ENCODE peak calls at places on chromosomes 13 and 19, in ten cellular contexts. One of them, this sample, is unnamed.

GRCh38 chr19:33208904-33209843 is 15.0 kb downstream of the LRP3 start:
- DNase-seq in hepatic stellate cell: no peak
- DNase-seq in progenitor cell of endocrine pancreas: no peak
- DNase-seq in activated CD4-positive, alpha-beta memory T cell treated with anti-CD3 and anti-CD28 coated beads for 36 hours: no peak
- DNase-seq in tibial artery: no peak
- DNase-seq in stimulated activated CD4-positive, alpha-beta T cell treated with anti-CD3 and anti-CD28 coated beads, TNF-alpha, amount 100 ng/mL, for 24 hours: no peak
- DNase-seq in stimulated activated CD8-positive, alpha-beta memory T cell treated with anti-CD3 and anti-CD28 coated beads, Interleukin-7, amount 100 ng/mL, for 1 hour: no peak
- DNase-seq in activated gamma-delta T cell: no peak
- DNase-seq in AG08396: peak
- DNase-seq in germinal center: no peak
- DNase-seq in this sample: no peak

GRCh38 chr13:70183041-70183440 is 74.8 kb upstream of the KLHL1 start:
- DNase-seq in hepatic stellate cell: no peak
- DNase-seq in progenitor cell of endocrine pancreas: no peak
- DNase-seq in activated CD4-positive, alpha-beta memory T cell treated with anti-CD3 and anti-CD28 coated beads for 36 hours: no peak
- DNase-seq in tibial artery: no peak
- DNase-seq in stimulated activated CD4-positive, alpha-beta T cell treated with anti-CD3 and anti-CD28 coated beads, TNF-alpha, amount 100 ng/mL, for 24 hours: no peak
- DNase-seq in stimulated activated CD8-positive, alpha-beta memory T cell treated with anti-CD3 and anti-CD28 coated beads, Interleukin-7, amount 100 ng/mL, for 1 hour: no peak
- DNase-seq in activated gamma-delta T cell: no peak
- DNase-seq in AG08396: no peak
- DNase-seq in germinal center: no peak
- DNase-seq in this sample: no peak

GRCh38 chr19:57161985-57162544 is 5.2 kb downstream of the DUXA start:
- DNase-seq in hepatic stellate cell: no peak
- DNase-seq in progenitor cell of endocrine pancreas: no peak
- DNase-seq in activated CD4-positive, alpha-beta memory T cell treated with anti-CD3 and anti-CD28 coated beads for 36 hours: no peak
- DNase-seq in tibial artery: no peak
- DNase-seq in stimulated activated CD4-positive, alpha-beta T cell treated with anti-CD3 and anti-CD28 coated beads, TNF-alpha, amount 100 ng/mL, for 24 hours: no peak
- DNase-seq in stimulated activated CD8-positive, alpha-beta memory T cell treated with anti-CD3 and anti-CD28 coated beads, Interleukin-7, amount 100 ng/mL, for 1 hour: no peak
- DNase-seq in activated gamma-delta T cell: no peak
- DNase-seq in AG08396: no peak
- DNase-seq in germinal center: no peak
- DNase-seq in this sample: no peak

GRCh38 chr13:111346281-111346680 is 25.8 kb downstream of the TEX29 start:
- DNase-seq in hepatic stellate cell: no peak
- DNase-seq in progenitor cell of endocrine pancreas: no peak
- DNase-seq in activated CD4-positive, alpha-beta memory T cell treated with anti-CD3 and anti-CD28 coated beads for 36 hours: no peak
- DNase-seq in tibial artery: no peak
- DNase-seq in stimulated activated CD4-positive, alpha-beta T cell treated with anti-CD3 and anti-CD28 coated beads, TNF-alpha, amount 100 ng/mL, for 24 hours: no peak
- DNase-seq in stimulated activated CD8-positive, alpha-beta memory T cell treated with anti-CD3 and anti-CD28 coated beads, Interleukin-7, amount 100 ng/mL, for 1 hour: no peak
- DNase-seq in activated gamma-delta T cell: no peak
- DNase-seq in AG08396: no peak
- DNase-seq in germinal center: no peak
- DNase-seq in this sample: no peak

GRCh38 chr13:93473441-93474270 is 247.0 kb downstream of the GPC6 start:
- DNase-seq in hepatic stellate cell: no peak
- DNase-seq in progenitor cell of endocrine pancreas: no peak
- DNase-seq in activated CD4-positive, alpha-beta memory T cell treated with anti-CD3 and anti-CD28 coated beads for 36 hours: no peak
- DNase-seq in tibial artery: no peak
- DNase-seq in stimulated activated CD4-positive, alpha-beta T cell treated with anti-CD3 and anti-CD28 coated beads, TNF-alpha, amount 100 ng/mL, for 24 hours: no peak
- DNase-seq in stimulated activated CD8-positive, alpha-beta memory T cell treated with anti-CD3 and anti-CD28 coated beads, Interleukin-7, amount 100 ng/mL, for 1 hour: no peak
- DNase-seq in activated gamma-delta T cell: no peak
- DNase-seq in AG08396: peak
- DNase-seq in germinal center: no peak
- DNase-seq in this sample: no peak

GRCh38 chr19:1847684-1848398 is 442 bp downstream of the REXO1 start:
- DNase-seq in hepatic stellate cell: peak
- DNase-seq in progenitor cell of endocrine pancreas: no peak
- DNase-seq in activated CD4-positive, alpha-beta memory T cell treated with anti-CD3 and anti-CD28 coated beads for 36 hours: peak
- DNase-seq in tibial artery: no peak
- DNase-seq in stimulated activated CD4-positive, alpha-beta T cell treated with anti-CD3 and anti-CD28 coated beads, TNF-alpha, amount 100 ng/mL, for 24 hours: no peak
- DNase-seq in stimulated activated CD8-positive, alpha-beta memory T cell treated with anti-CD3 and anti-CD28 coated beads, Interleukin-7, amount 100 ng/mL, for 1 hour: no peak
- DNase-seq in activated gamma-delta T cell: no peak
- DNase-seq in AG08396: peak
- DNase-seq in germinal center: no peak
- DNase-seq in this sample: peak

GRCh38 chr19:2282062-2282861 is at the start of gene PEAK3:
- DNase-seq in hepatic stellate cell: peak
- DNase-seq in progenitor cell of endocrine pancreas: no peak
- DNase-seq in activated CD4-positive, alpha-beta memory T cell treated with anti-CD3 and anti-CD28 coated beads for 36 hours: peak
- DNase-seq in tibial artery: peak
- DNase-seq in stimulated activated CD4-positive, alpha-beta T cell treated with anti-CD3 and anti-CD28 coated beads, TNF-alpha, amount 100 ng/mL, for 24 hours: no peak
- DNase-seq in stimulated activated CD8-positive, alpha-beta memory T cell treated with anti-CD3 and anti-CD28 coated beads, Interleukin-7, amount 100 ng/mL, for 1 hour: no peak
- DNase-seq in activated gamma-delta T cell: no peak
- DNase-seq in AG08396: no peak
- DNase-seq in germinal center: no peak
- DNase-seq in this sample: no peak

GRCh38 chr13:27125357-27126282 is 46.0 kb downstream of the USP12 start:
- DNase-seq in hepatic stellate cell: no peak
- DNase-seq in progenitor cell of endocrine pancreas: no peak
- DNase-seq in activated CD4-positive, alpha-beta memory T cell treated with anti-CD3 and anti-CD28 coated beads for 36 hours: no peak
- DNase-seq in tibial artery: no peak
- DNase-seq in stimulated activated CD4-positive, alpha-beta T cell treated with anti-CD3 and anti-CD28 coated beads, TNF-alpha, amount 100 ng/mL, for 24 hours: no peak
- DNase-seq in stimulated activated CD8-positive, alpha-beta memory T cell treated with anti-CD3 and anti-CD28 coated beads, Interleukin-7, amount 100 ng/mL, for 1 hour: no peak
- DNase-seq in activated gamma-delta T cell: no peak
- DNase-seq in AG08396: no peak
- DNase-seq in germinal center: no peak
- DNase-seq in this sample: no peak

GRCh38 chr13:70098669-70099068 is 9.0 kb upstream of the ATXN8OS start:
- DNase-seq in hepatic stellate cell: no peak
- DNase-seq in progenitor cell of endocrine pancreas: no peak
- DNase-seq in activated CD4-positive, alpha-beta memory T cell treated with anti-CD3 and anti-CD28 coated beads for 36 hours: no peak
- DNase-seq in tibial artery: no peak
- DNase-seq in stimulated activated CD4-positive, alpha-beta T cell treated with anti-CD3 and anti-CD28 coated beads, TNF-alpha, amount 100 ng/mL, for 24 hours: no peak
- DNase-seq in stimulated activated CD8-positive, alpha-beta memory T cell treated with anti-CD3 and anti-CD28 coated beads, Interleukin-7, amount 100 ng/mL, for 1 hour: no peak
- DNase-seq in activated gamma-delta T cell: no peak
- DNase-seq in AG08396: no peak
- DNase-seq in germinal center: no peak
- DNase-seq in this sample: no peak

GRCh38 chr13:43792456-43792855 is 5.7 kb upstream of the ENOX1 start:
- DNase-seq in hepatic stellate cell: no peak
- DNase-seq in progenitor cell of endocrine pancreas: no peak
- DNase-seq in activated CD4-positive, alpha-beta memory T cell treated with anti-CD3 and anti-CD28 coated beads for 36 hours: no peak
- DNase-seq in tibial artery: no peak
- DNase-seq in stimulated activated CD4-positive, alpha-beta T cell treated with anti-CD3 and anti-CD28 coated beads, TNF-alpha, amount 100 ng/mL, for 24 hours: no peak
- DNase-seq in stimulated activated CD8-positive, alpha-beta memory T cell treated with anti-CD3 and anti-CD28 coated beads, Interleukin-7, amount 100 ng/mL, for 1 hour: no peak
- DNase-seq in activated gamma-delta T cell: no peak
- DNase-seq in AG08396: no peak
- DNase-seq in germinal center: no peak
- DNase-seq in this sample: no peak

GRCh38 chr19:45428385-45429231 is 4.9 kb upstream of the ERCC1 start:
- DNase-seq in hepatic stellate cell: peak
- DNase-seq in progenitor cell of endocrine pancreas: peak
- DNase-seq in activated CD4-positive, alpha-beta memory T cell treated with anti-CD3 and anti-CD28 coated beads for 36 hours: peak
- DNase-seq in tibial artery: peak
- DNase-seq in stimulated activated CD4-positive, alpha-beta T cell treated with anti-CD3 and anti-CD28 coated beads, TNF-alpha, amount 100 ng/mL, for 24 hours: no peak
- DNase-seq in stimulated activated CD8-positive, alpha-beta memory T cell treated with anti-CD3 and anti-CD28 coated beads, Interleukin-7, amount 100 ng/mL, for 1 hour: no peak
- DNase-seq in activated gamma-delta T cell: peak
- DNase-seq in AG08396: peak
- DNase-seq in germinal center: peak
- DNase-seq in this sample: peak

GRCh38 chr19:41449079-41449864 is 6.3 kb downstream of the ERICH4 start:
- DNase-seq in hepatic stellate cell: peak
- DNase-seq in progenitor cell of endocrine pancreas: peak
- DNase-seq in activated CD4-positive, alpha-beta memory T cell treated with anti-CD3 and anti-CD28 coated beads for 36 hours: peak
- DNase-seq in tibial artery: peak
- DNase-seq in stimulated activated CD4-positive, alpha-beta T cell treated with anti-CD3 and anti-CD28 coated beads, TNF-alpha, amount 100 ng/mL, for 24 hours: peak
- DNase-seq in stimulated activated CD8-positive, alpha-beta memory T cell treated with anti-CD3 and anti-CD28 coated beads, Interleukin-7, amount 100 ng/mL, for 1 hour: peak
- DNase-seq in activated gamma-delta T cell: peak
- DNase-seq in AG08396: peak
- DNase-seq in germinal center: peak
- DNase-seq in this sample: peak

GRCh38 chr19:1104452-1105216 is 840 bp downstream of the GPX4 start:
- DNase-seq in hepatic stellate cell: peak
- DNase-seq in progenitor cell of endocrine pancreas: peak
- DNase-seq in activated CD4-positive, alpha-beta memory T cell treated with anti-CD3 and anti-CD28 coated beads for 36 hours: peak
- DNase-seq in tibial artery: peak
- DNase-seq in stimulated activated CD4-positive, alpha-beta T cell treated with anti-CD3 and anti-CD28 coated beads, TNF-alpha, amount 100 ng/mL, for 24 hours: peak
- DNase-seq in stimulated activated CD8-positive, alpha-beta memory T cell treated with anti-CD3 and anti-CD28 coated beads, Interleukin-7, amount 100 ng/mL, for 1 hour: peak
- DNase-seq in activated gamma-delta T cell: peak
- DNase-seq in AG08396: peak
- DNase-seq in germinal center: peak
- DNase-seq in this sample: peak

GRCh38 chr13:48038763-48039162 is 1.2 kb downstream of the NUDT15 start:
- DNase-seq in hepatic stellate cell: peak
- DNase-seq in progenitor cell of endocrine pancreas: no peak
- DNase-seq in activated CD4-positive, alpha-beta memory T cell treated with anti-CD3 and anti-CD28 coated beads for 36 hours: no peak
- DNase-seq in tibial artery: no peak
- DNase-seq in stimulated activated CD4-positive, alpha-beta T cell treated with anti-CD3 and anti-CD28 coated beads, TNF-alpha, amount 100 ng/mL, for 24 hours: no peak
- DNase-seq in stimulated activated CD8-positive, alpha-beta memory T cell treated with anti-CD3 and anti-CD28 coated beads, Interleukin-7, amount 100 ng/mL, for 1 hour: no peak
- DNase-seq in activated gamma-delta T cell: no peak
- DNase-seq in AG08396: no peak
- DNase-seq in germinal center: peak
- DNase-seq in this sample: no peak

GRCh38 chr19:46944918-46945628 is 74.6 kb upstream of the NPAS1 start:
- DNase-seq in hepatic stellate cell: peak
- DNase-seq in progenitor cell of endocrine pancreas: no peak
- DNase-seq in activated CD4-positive, alpha-beta memory T cell treated with anti-CD3 and anti-CD28 coated beads for 36 hours: no peak
- DNase-seq in tibial artery: peak
- DNase-seq in stimulated activated CD4-positive, alpha-beta T cell treated with anti-CD3 and anti-CD28 coated beads, TNF-alpha, amount 100 ng/mL, for 24 hours: no peak
- DNase-seq in stimulated activated CD8-positive, alpha-beta memory T cell treated with anti-CD3 and anti-CD28 coated beads, Interleukin-7, amount 100 ng/mL, for 1 hour: no peak
- DNase-seq in activated gamma-delta T cell: no peak
- DNase-seq in AG08396: peak
- DNase-seq in germinal center: no peak
- DNase-seq in this sample: peak

GRCh38 chr13:51793570-51794273 is 10.2 kb downstream of the DHRS12 start:
- DNase-seq in hepatic stellate cell: peak
- DNase-seq in progenitor cell of endocrine pancreas: no peak
- DNase-seq in activated CD4-positive, alpha-beta memory T cell treated with anti-CD3 and anti-CD28 coated beads for 36 hours: peak
- DNase-seq in tibial artery: no peak
- DNase-seq in stimulated activated CD4-positive, alpha-beta T cell treated with anti-CD3 and anti-CD28 coated beads, TNF-alpha, amount 100 ng/mL, for 24 hours: peak
- DNase-seq in stimulated activated CD8-positive, alpha-beta memory T cell treated with anti-CD3 and anti-CD28 coated beads, Interleukin-7, amount 100 ng/mL, for 1 hour: no peak
- DNase-seq in activated gamma-delta T cell: no peak
- DNase-seq in AG08396: peak
- DNase-seq in germinal center: peak
- DNase-seq in this sample: peak

GRCh38 chr13:98693756-98694155 is 58.7 kb downstream of the SLC15A1 start:
- DNase-seq in hepatic stellate cell: no peak
- DNase-seq in progenitor cell of endocrine pancreas: no peak
- DNase-seq in activated CD4-positive, alpha-beta memory T cell treated with anti-CD3 and anti-CD28 coated beads for 36 hours: no peak
- DNase-seq in tibial artery: no peak
- DNase-seq in stimulated activated CD4-positive, alpha-beta T cell treated with anti-CD3 and anti-CD28 coated beads, TNF-alpha, amount 100 ng/mL, for 24 hours: no peak
- DNase-seq in stimulated activated CD8-positive, alpha-beta memory T cell treated with anti-CD3 and anti-CD28 coated beads, Interleukin-7, amount 100 ng/mL, for 1 hour: no peak
- DNase-seq in activated gamma-delta T cell: no peak
- DNase-seq in AG08396: no peak
- DNase-seq in germinal center: no peak
- DNase-seq in this sample: no peak

This sample was measured in MG63.